ENCODE peak calls at places on chromosomes 1 and 21, in five cellular contexts. Z, A, H, K and X are unnamed samples.

GRCh38 chr21:33070921-33071877 is 1.3 kb downstream of the OLIG1 start:
- DNase-seq in H (no peak), Z (no peak), K (no peak), A (no peak), X (no peak)

GRCh38 chr21:46219591-46220239 is 8.9 kb downstream of the LSS start:
- DNase-seq in A (no peak), Z (peak; percentile 32), K (no peak), H (no peak), X (peak; percentile 35)

GRCh38 chr21:29342394-29342957 is 43.8 kb downstream of the BACH1 start:
- DNase-seq in K (peak; percentile 92), H (no peak), A (peak; percentile 99), Z (no peak), X (peak; percentile 40)

GRCh38 chr1:39293375-39294070 is 89.0 kb downstream of the MACF1 start:
- DNase-seq in A (peak; percentile 43), H (no peak), K (no peak), Z (no peak), X (no peak)

GRCh38 chr1:160453443-160453842 is 53.1 kb downstream of the VANGL2 start:
- DNase-seq in A (no peak), Z (no peak), H (no peak), K (no peak), X (no peak)

GRCh38 chr1:12348113-12348512 is 118.3 kb downstream of the VPS13D start:
- DNase-seq in H (no peak), K (no peak), A (no peak), Z (no peak), X (no peak)

GRCh38 chr1:31753623-31754349 is 10.4 kb downstream of the ADGRB2 start:
- DNase-seq in H (no peak), K (no peak), Z (no peak), A (peak; percentile 18), X (no peak)

GRCh38 chr1:30409476-30410152 is 313.8 kb downstream of the MATN1 start:
- DNase-seq in H (no peak), K (peak; percentile 66), A (no peak), Z (no peak), X (no peak)

GRCh38 chr1:22563671-22564612 is 653 bp downstream of the EPHA8 start:
- DNase-seq in A (no peak), H (no peak), Z (no peak), K (no peak), X (no peak)

GRCh38 chr1:201884472-201884871 is 4.2 kb upstream of the SHISA4 start:
- DNase-seq in Z (no peak), A (no peak), H (no peak), K (peak; percentile 37), X (no peak)

GRCh38 chr1:2101946-2102345 is 51.7 kb downstream of the PRKCZ start:
- DNase-seq in A (no peak), H (no peak), K (no peak), Z (no peak), X (peak; percentile 22)

GRCh38 chr1:115237023-115237422 is 101.0 kb downstream of the NGF start:
- DNase-seq in K (no peak), H (no peak), Z (no peak), A (peak; percentile 44), X (no peak)

GRCh38 chr1:34709547-34709946 is 45.3 kb upstream of the GJB5 start:
- DNase-seq in A (no peak), Z (no peak), H (no peak), K (no peak), X (no peak)

GRCh38 chr1:150961756-150962155 is 12.9 kb downstream of the CERS2 start:
- DNase-seq in Z (no peak), H (no peak), A (no peak), K (no peak), X (no peak)

GRCh38 chr1:175471039-175471800 is 272.2 kb downstream of the TNR start:
- DNase-seq in A (no peak), H (no peak), Z (no peak), K (peak; percentile 39), X (no peak)

GRCh38 chr1:205969229-205969628 is 26.0 kb upstream of the SLC26A9 start:
- DNase-seq in A (no peak), Z (no peak), H (no peak), K (no peak), X (no peak)

GRCh38 chr1:213123532-213123931 is 72.5 kb downstream of the RPS6KC1 start:
- DNase-seq in A (peak; percentile 70), Z (no peak), H (peak; percentile 72), K (no peak), X (no peak)

GRCh38 chr1:213123087-213123486 is 72.0 kb downstream of the RPS6KC1 start:
- DNase-seq in Z (no peak), H (no peak), A (no peak), K (no peak), X (no peak)

GRCh38 chr1:213120961-213121360 is 69.9 kb downstream of the RPS6KC1 start:
- DNase-seq in A (no peak), K (no peak), Z (no peak), H (no peak), X (no peak)

GRCh38 chr1:213124590-213124989 is 73.5 kb downstream of the RPS6KC1 start:
- DNase-seq in Z (no peak), K (no peak), H (no peak), A (no peak), X (no peak)

DNA sequence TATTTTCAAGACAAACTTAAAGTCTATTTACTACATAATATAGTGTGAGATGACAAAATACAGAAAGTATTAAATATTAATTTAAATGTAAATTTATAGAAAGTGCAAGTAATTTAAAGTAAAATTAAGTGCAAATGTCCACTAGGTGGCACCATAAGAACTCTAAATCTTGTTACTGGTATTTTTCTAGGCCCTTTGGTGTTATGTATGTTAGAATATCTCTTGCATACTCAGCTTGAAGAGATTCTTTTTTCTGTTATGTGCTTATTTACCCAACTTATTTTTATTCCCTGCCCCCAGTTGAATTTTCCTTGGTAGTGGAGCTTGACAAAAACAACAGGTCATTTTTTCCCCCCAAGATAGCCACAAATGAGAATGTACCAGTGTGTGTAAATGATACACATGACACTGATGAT is 71.5 kb downstream of the RPS6KC1 start:
- DNase-seq in Z (no peak), H (peak; percentile 55), A (peak; percentile 71), K (no peak), X (no peak)
- TF ChIP-seq CTCF in Z (peak; percentile 32), H (peak; percentile 48), A (peak; percentile 59), K (no peak), X (no peak)

DNA sequence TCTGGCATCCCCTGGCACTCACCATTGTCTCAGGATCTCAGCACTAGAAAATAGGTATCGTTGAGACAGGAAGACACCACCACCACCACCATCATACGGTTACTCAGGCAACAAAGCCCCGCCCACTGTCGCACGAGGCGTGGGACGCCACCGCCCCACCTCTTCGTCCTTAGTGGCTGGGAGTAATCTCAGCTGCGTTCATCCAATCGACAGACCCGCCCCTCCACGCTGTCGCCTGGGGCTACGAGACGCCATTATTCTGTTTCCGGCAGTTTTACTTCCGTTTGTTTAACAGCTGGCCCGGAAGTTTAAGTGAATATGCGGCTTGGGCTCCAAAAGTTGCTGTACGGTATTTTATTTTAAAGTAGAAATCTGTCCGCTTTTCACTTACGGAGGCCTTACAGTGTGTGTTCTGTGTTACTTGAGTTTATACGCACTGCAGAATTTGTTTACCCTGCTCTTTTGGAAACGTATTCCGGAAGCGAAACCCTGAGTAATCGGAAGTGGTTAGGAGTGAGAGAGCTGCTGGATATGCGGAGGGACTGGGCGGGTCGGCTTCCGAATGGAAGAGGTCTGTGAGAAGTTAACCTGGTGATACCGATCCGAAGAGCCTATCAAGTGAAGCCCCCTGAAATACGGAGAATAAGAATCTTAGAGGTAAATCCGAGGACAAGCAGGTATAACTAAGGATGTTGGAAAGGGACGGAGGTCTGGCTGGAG is at the start of the genes BLZF1 and NME7:
- DNase-seq in Z (peak; percentile 94), K (peak; percentile 99), H (peak; percentile 94), A (peak; percentile 96), X (peak; percentile 96)
- TF ChIP-seq POLR2A in Z (peak; percentile 36), K (no peak), H (no peak), A (peak; percentile 81), X (peak; percentile 25)

GRCh38 chr1:200180821-200181220 is 153.3 kb downstream of the NR5A2 start:
- DNase-seq in A (peak; percentile 59), H (peak; percentile 47), K (no peak), Z (no peak), X (peak; percentile 41)
- TF ChIP-seq CTCF in A (peak; percentile 16), H (peak; percentile 40), K (no peak), Z (no peak), X (no peak)

GRCh38 chr1:155321577-155322497 is 1.1 kb downstream of the RUSC1 start:
- DNase-seq in A (no peak), H (no peak), Z (peak; percentile 47), K (no peak), X (no peak)

GRCh38 chr1:155322571-155322952 is 1.9 kb downstream of the RUSC1 start:
- DNase-seq in A (peak; percentile 39), H (no peak), K (peak; percentile 90), Z (no peak), X (peak; percentile 90)

GRCh38 chr1:155319536-155319935 is 1.2 kb upstream of the RUSC1 start:
- DNase-seq in H (no peak), K (no peak), Z (no peak), A (no peak), X (no peak)

GRCh38 chr1:155320252-155320651 is 442 bp upstream of the RUSC1 start:
- DNase-seq in A (no peak), Z (no peak), H (no peak), K (no peak), X (no peak)

GRCh38 chr1:155320661-155321576 is at the start of gene RUSC1:
- DNase-seq in A (peak; percentile 49), Z (peak; percentile 85), K (peak; percentile 96), H (no peak), X (peak; percentile 95)
- TF ChIP-seq POLR2A in A (no peak), Z (no peak), K (no peak), H (no peak), X (no peak)

GRCh38 chr1:219304227-219305226 is 130.8 kb downstream of the LYPLAL1 start:
- DNase-seq in H (no peak), Z (no peak), K (no peak), A (peak; percentile 67), X (no peak)
- TF ChIP-seq CTCF in H (peak; percentile 31), Z (no peak), K (no peak), A (peak; percentile 18), X (no peak)